ENCODE peak calls at places on chromosomes 3 and 15, in nine cellular contexts. B is GM13977; K is GM03348; V is progenitor cell of endocrine pancreas; J is C1 segment of cervical spinal cord; W is amygdala; C is activated CD8-positive, alpha-beta memory T cell treated with anti-CD3 and anti-CD28 coated beads, Interleukin-2, amount 50 U/mL, for 48 hours; R is nephron progenitor cell; S is activated T-helper 9 cell treated with anti-CD3 and anti-CD28 coated beads, Interleukin-2, amount 50 U/mL, for 16 hours. L is an unnamed sample.

GRCh38 chr3:79175870-79176269 is 591.9 kb downstream of the ROBO1 start:
- DNase-seq in C (no peak), V (no peak), R (no peak), J (no peak), W (no peak), K (no peak), S (no peak), B (no peak), L (no peak)

GRCh38 chr15:44064706-44065105 is 130.4 kb downstream of the FRMD5 start:
- DNase-seq in C (no peak), J (no peak), W (no peak), B (no peak), V (no peak), R (no peak), K (peak; percentile 29), S (no peak), L (no peak)

GRCh38 chr3:150202696-150203095 is 205.4 kb upstream of the TSC22D2 start:
- DNase-seq in S (no peak), W (no peak), B (no peak), R (no peak), V (no peak), K (peak; percentile 36), J (no peak), C (no peak), L (no peak)

GRCh38 chr3:9769426-9770275 is at the start of gene CAMK1:
- DNase-seq in B (peak; percentile 77), K (peak; percentile 95), R (peak; percentile 82), W (no peak), C (peak; percentile 88), V (peak; percentile 54), J (peak; percentile 21), S (peak; percentile 52), L (peak; percentile 45)

GRCh38 chr3:70876154-70876553 is 563.7 kb upstream of the MDFIC2 start:
- DNase-seq in S (no peak), C (no peak), K (no peak), R (no peak), B (no peak), W (no peak), J (no peak), V (no peak), L (no peak)

GRCh38 chr15:51806123-51806522 is 23.3 kb upstream of the TMOD3 start:
- DNase-seq in B (no peak), C (no peak), W (no peak), K (no peak), J (no peak), S (no peak), V (no peak), R (no peak), L (no peak)

GRCh38 chr15:65286069-65286703 is 497 bp downstream of the PARP16 start:
- DNase-seq in B (peak; percentile 50), V (peak; percentile 33), R (peak; percentile 67), S (no peak), J (peak; percentile 46), K (peak; percentile 40), W (no peak), C (peak; percentile 72), L (peak; percentile 34)

GRCh38 chr3:50242371-50242770 is 6.4 kb downstream of the GNAI2 start:
- DNase-seq in W (no peak), J (no peak), R (no peak), B (peak; percentile 57), S (no peak), K (no peak), V (no peak), C (no peak), L (no peak)

GRCh38 chr3:154120903-154121235 is 321 bp upstream of the ARHGEF26 start:
- DNase-seq in W (no peak), J (no peak), B (no peak), R (no peak), V (no peak), K (no peak), C (no peak), S (no peak), L (no peak)

GRCh38 chr3:12882336-12883310 is 41.3 kb upstream of the RPL32 start:
- DNase-seq in B (no peak), J (no peak), V (no peak), R (no peak), K (no peak), W (no peak), S (no peak), C (no peak), L (no peak)

GRCh38 chr3:47339951-47340350 is 40.9 kb upstream of the PTPN23 start:
- DNase-seq in B (no peak), K (no peak), W (no peak), C (no peak), S (no peak), R (no peak), J (no peak), V (no peak), L (no peak)

GRCh38 chr3:24137958-24138875 is 193.1 kb downstream of the NR1D2 start:
- DNase-seq in W (no peak), B (no peak), R (no peak), J (no peak), K (no peak), C (no peak), V (no peak), S (no peak), L (no peak)

GRCh38 chr3:115019900-115020299 is 127.2 kb downstream of the ZBTB20 start:
- DNase-seq in R (no peak), V (no peak), S (no peak), J (no peak), B (no peak), C (no peak), W (no peak), K (no peak), L (no peak)

GRCh38 chr3:110542552-110543164 is 529.0 kb upstream of the NECTIN3 start:
- DNase-seq in K (no peak), B (no peak), S (no peak), W (no peak), R (no peak), V (no peak), C (no peak), J (no peak), L (no peak)

GRCh38 chr15:75843618-75844610 is 667 bp downstream of the UBE2Q2 start:
- DNase-seq in S (peak; percentile 42), C (peak; percentile 76), W (peak; percentile 14), J (peak; percentile 58), K (peak; percentile 91), V (peak; percentile 41), B (peak; percentile 87), R (peak; percentile 60), L (peak; percentile 11)

GRCh38 chr3:105518806-105519418 is 152.2 kb downstream of the ALCAM start:
- DNase-seq in R (peak; percentile 26), C (no peak), B (peak; percentile 43), W (no peak), K (peak; percentile 53), S (no peak), J (no peak), V (peak; percentile 10), L (peak; percentile 35)

GRCh38 chr15:57377478-57377847 is 1.2 kb downstream of the CGNL1 start:
- DNase-seq in B (no peak), C (no peak), S (no peak), K (no peak), R (no peak), J (no peak), W (no peak), V (no peak), L (no peak)

GRCh38 chr3:51984269-51984647 is 923 bp downstream of the ACY1 start:
- DNase-seq in R (no peak), B (no peak), V (no peak), J (no peak), K (no peak), C (no peak), S (no peak), W (no peak), L (no peak)

GRCh38 chr3:153404157-153404556 is 242.1 kb downstream of the RAP2B start:
- DNase-seq in R (no peak), J (no peak), C (no peak), B (no peak), V (no peak), K (no peak), W (no peak), S (no peak), L (no peak)

GRCh38 chr15:59685737-59686297 is 3.3 kb downstream of the BNIP2 start:
- DNase-seq in W (no peak), S (no peak), K (peak; percentile 39), J (no peak), C (no peak), B (no peak), V (no peak), R (no peak), L (no peak)

GRCh38 chr3:183506674-183507290 is 48.7 kb downstream of the KLHL6 start:
- DNase-seq in R (no peak), B (no peak), W (no peak), V (no peak), S (no peak), J (no peak), C (peak; percentile 10), K (no peak), L (no peak)

GRCh38 chr3:52655895-52656294 is 29.8 kb downstream of the PBRM1 start:
- DNase-seq in W (no peak), S (no peak), K (no peak), C (no peak), V (no peak), R (no peak), B (no peak), J (no peak), L (no peak)

GRCh38 chr15:68552344-68552743 is 26.4 kb upstream of the CORO2B start:
- DNase-seq in C (no peak), K (no peak), R (no peak), J (no peak), B (no peak), W (no peak), V (no peak), S (no peak), L (no peak)

GRCh38 chr3:126130981-126131750 is 47.2 kb upstream of the SLC41A3 start:
- DNase-seq in J (no peak), R (no peak), W (no peak), S (no peak), K (no peak), V (no peak), B (no peak), C (peak; percentile 39), L (no peak)